ENCODE peak calls at places on chromosomes 12 and 14, in seven cellular contexts. K is effector CD4-positive, alpha-beta T cell; N is hypothalamus; M is activated CD4-positive, alpha-beta T cell treated with anti-CD3 and anti-CD28 coated beads, Interleukin-2, amount 10 ng/mL, durations not matched to agents 24 days and 14 days; S is GM04504; V is midbrain; U is amniotic stem cell. D is an unnamed sample.

GRCh38 chr14:92108345-92109254 is 2.2 kb upstream of the ATXN3 start:
- DNase-seq in K (no peak), N (no peak), M (no peak), S (no peak), V (no peak), U (no peak), D (no peak)

GRCh38 chr12:12240671-12241345 is 26.0 kb downstream of the LRP6 start:
- DNase-seq in K (no peak), N (no peak), M (no peak), S (no peak), V (peak), U (no peak), D (no peak)

GRCh38 chr14:97777622-97778021 is 980.4 kb downstream of the VRK1 start:
- DNase-seq in K (no peak), N (no peak), M (no peak), S (no peak), V (no peak), U (no peak), D (no peak)

GRCh38 chr14:71363961-71364360 is 456.7 kb downstream of the PCNX1 start:
- DNase-seq in K (no peak), N (no peak), M (no peak), S (no peak), V (no peak), U (no peak), D (no peak)

GRCh38 chr12:24738436-24738835 is 210.5 kb downstream of the BCAT1 start:
- DNase-seq in K (no peak), N (no peak), M (no peak), S (no peak), V (no peak), U (no peak), D (no peak)

GRCh38 chr14:103386632-103387329 is 1.6 kb downstream of the MARK3 start:
- DNase-seq in K (no peak), N (no peak), M (peak), S (no peak), V (peak), U (no peak), D (no peak)

GRCh38 chr12:43676183-43676813 is 82.3 kb downstream of the PUS7L start:
- DNase-seq in K (no peak), N (no peak), M (peak), S (no peak), V (no peak), U (no peak), D (no peak)

GRCh38 chr12:121061831-121062230 is 22.8 kb upstream of the OASL start:
- DNase-seq in K (no peak), N (no peak), M (peak), S (no peak), V (peak), U (no peak), D (no peak)

GRCh38 chr12:109900752-109901580 is 892 bp downstream of the TCHP start:
- DNase-seq in K (no peak), N (no peak), M (peak), S (no peak), V (no peak), U (no peak), D (no peak)

GRCh38 chr12:2834581-2835491 is at the start of gene NRIP2:
- DNase-seq in K (no peak), N (peak), M (no peak), S (no peak), V (peak), U (no peak), D (peak)

GRCh38 chr12:63753743-63754142 is 26.0 kb upstream of the RXYLT1 start:
- DNase-seq in K (no peak), N (no peak), M (no peak), S (no peak), V (no peak), U (no peak), D (no peak)

GRCh38 chr14:84036863-84037262 is 1493.1 kb upstream of the FLRT2 start:
- DNase-seq in K (no peak), N (no peak), M (no peak), S (peak), V (no peak), U (peak), D (no peak)

GRCh38 chr14:57066463-57066862 is 202.2 kb downstream of the EXOC5 start:
- DNase-seq in K (no peak), N (no peak), M (no peak), S (no peak), V (no peak), U (no peak), D (no peak)

GRCh38 chr12:48031135-48031960 is 27.1 kb upstream of the COL2A1 start:
- DNase-seq in K (no peak), N (no peak), M (no peak), S (no peak), V (no peak), U (no peak), D (no peak)

GRCh38 chr14:94028450-94028826 is 2.3 kb downstream of the OTUB2 start:
- DNase-seq in K (no peak), N (no peak), M (peak), S (no peak), V (no peak), U (no peak), D (no peak)

D was measured in Right ventricle myocardium superior.